ENCODE peak calls at places on chromosomes 1 and 21, in eight cellular contexts. One of them, this sample, is unnamed.

GRCh38 chr1:57209495-57209894 is 214.4 kb downstream of the DAB1 start:
- DNase-seq in HFFc6: no peak
- DNase-seq in neural crest cell: no peak
- DNase-seq in HCT116: no peak
- DNase-seq in fibroblast of the aortic adventitia: no peak
- DNase-seq in lower leg skin: no peak
- DNase-seq in IMR-90: no peak
- DNase-seq in astrocyte: no peak
- DNase-seq in this sample: no peak

GRCh38 chr21:32966120-32966519 is 59.6 kb upstream of the OLIG2 start:
- DNase-seq in neural crest cell: no peak
- DNase-seq in astrocyte: no peak
- DNase-seq in HFFc6: no peak
- DNase-seq in fibroblast of the aortic adventitia: no peak
- DNase-seq in HCT116: no peak
- DNase-seq in IMR-90: no peak
- DNase-seq in lower leg skin: peak; percentile 9
- DNase-seq in this sample: no peak

GRCh38 chr21:36330904-36331303 is 10.9 kb downstream of the MORC3 start:
- DNase-seq in lower leg skin: no peak
- DNase-seq in IMR-90: peak; percentile 60
- DNase-seq in neural crest cell: peak; percentile 13
- DNase-seq in fibroblast of the aortic adventitia: peak; percentile 71
- DNase-seq in astrocyte: peak; percentile 30
- DNase-seq in HCT116: peak; percentile 27
- DNase-seq in HFFc6: peak; percentile 58
- DNase-seq in this sample: no peak

GRCh38 chr1:3366181-3367051 is 88.0 kb upstream of the ARHGEF16 start:
- DNase-seq in lower leg skin: no peak
- DNase-seq in HCT116: no peak
- DNase-seq in HFFc6: peak; percentile 15
- DNase-seq in fibroblast of the aortic adventitia: peak; percentile 53
- DNase-seq in neural crest cell: peak; percentile 20
- DNase-seq in IMR-90: peak; percentile 10
- DNase-seq in astrocyte: peak; percentile 48
- DNase-seq in this sample: no peak

GRCh38 chr1:216034506-216034905 is 388.7 kb downstream of the USH2A start:
- DNase-seq in HCT116: no peak
- DNase-seq in lower leg skin: no peak
- DNase-seq in neural crest cell: no peak
- DNase-seq in HFFc6: no peak
- DNase-seq in IMR-90: peak; percentile 6
- DNase-seq in fibroblast of the aortic adventitia: no peak
- DNase-seq in astrocyte: no peak
- DNase-seq in this sample: no peak

GRCh38 chr1:1215266-1215676 is 1.3 kb upstream of the TNFRSF4 start:
- DNase-seq in astrocyte: no peak
- DNase-seq in neural crest cell: no peak
- DNase-seq in IMR-90: peak; percentile 18
- DNase-seq in fibroblast of the aortic adventitia: no peak
- DNase-seq in lower leg skin: no peak
- DNase-seq in HCT116: no peak
- DNase-seq in HFFc6: no peak
- DNase-seq in this sample: no peak

GRCh38 chr1:220962031-220962751 is 82.9 kb downstream of the HLX start:
- DNase-seq in HCT116: no peak
- DNase-seq in IMR-90: peak; percentile 98
- DNase-seq in astrocyte: peak; percentile 99
- DNase-seq in HFFc6: peak; percentile 97
- DNase-seq in lower leg skin: no peak
- DNase-seq in neural crest cell: no peak
- DNase-seq in fibroblast of the aortic adventitia: peak; percentile 94
- DNase-seq in this sample: no peak

GRCh38 chr1:46244656-46245371 is 2.7 kb upstream of the RAD54L start:
- DNase-seq in HCT116: no peak
- DNase-seq in HFFc6: peak; percentile 39
- DNase-seq in fibroblast of the aortic adventitia: peak; percentile 27
- DNase-seq in astrocyte: no peak
- DNase-seq in IMR-90: peak; percentile 5
- DNase-seq in neural crest cell: no peak
- DNase-seq in lower leg skin: no peak
- DNase-seq in this sample: no peak

GRCh38 chr1:13538832-13539231 is 25.0 kb upstream of the LRRC38 start:
- DNase-seq in HFFc6: no peak
- DNase-seq in HCT116: no peak
- DNase-seq in IMR-90: no peak
- DNase-seq in fibroblast of the aortic adventitia: no peak
- DNase-seq in astrocyte: no peak
- DNase-seq in neural crest cell: no peak
- DNase-seq in lower leg skin: no peak
- DNase-seq in this sample: no peak

GRCh38 chr1:41387667-41388091 is 26.4 kb downstream of the FOXO6 start:
- DNase-seq in neural crest cell: no peak
- DNase-seq in HFFc6: peak; percentile 21
- DNase-seq in lower leg skin: peak; percentile 93
- DNase-seq in HCT116: no peak
- DNase-seq in fibroblast of the aortic adventitia: peak; percentile 83
- DNase-seq in astrocyte: peak; percentile 59
- DNase-seq in IMR-90: peak; percentile 15
- DNase-seq in this sample: no peak

GRCh38 chr1:148308832-148309458 is 156.9 kb upstream of the NBPF11 start:
- DNase-seq in astrocyte: no peak
- DNase-seq in HCT116: no peak
- DNase-seq in lower leg skin: no peak
- DNase-seq in IMR-90: no peak
- DNase-seq in fibroblast of the aortic adventitia: peak; percentile 27
- DNase-seq in neural crest cell: no peak
- DNase-seq in HFFc6: peak; percentile 19
- DNase-seq in this sample: no peak

GRCh38 chr1:56229183-56229582 is 350.2 kb downstream of the PLPP3 start:
- DNase-seq in lower leg skin: no peak
- DNase-seq in astrocyte: no peak
- DNase-seq in HCT116: no peak
- DNase-seq in neural crest cell: peak; percentile 36
- DNase-seq in IMR-90: no peak
- DNase-seq in fibroblast of the aortic adventitia: no peak
- DNase-seq in HFFc6: no peak
- DNase-seq in this sample: no peak

GRCh38 chr1:2255420-2256369 is 27.6 kb downstream of the SKI start:
- DNase-seq in astrocyte: peak; percentile 67
- DNase-seq in HFFc6: peak; percentile 65
- DNase-seq in lower leg skin: no peak
- DNase-seq in IMR-90: peak; percentile 73
- DNase-seq in fibroblast of the aortic adventitia: peak; percentile 57
- DNase-seq in neural crest cell: no peak
- DNase-seq in HCT116: peak; percentile 85
- DNase-seq in this sample: no peak

GRCh38 chr1:110208916-110209650 is 1.0 kb upstream of the KCNC4 start:
- DNase-seq in HFFc6: no peak
- DNase-seq in HCT116: no peak
- DNase-seq in IMR-90: no peak
- DNase-seq in fibroblast of the aortic adventitia: no peak
- DNase-seq in astrocyte: no peak
- DNase-seq in neural crest cell: no peak
- DNase-seq in lower leg skin: no peak
- DNase-seq in this sample: no peak

GRCh38 chr1:87766737-87767136 is 438.1 kb downstream of the LMO4 start:
- DNase-seq in lower leg skin: no peak
- DNase-seq in IMR-90: peak; percentile 48
- DNase-seq in HFFc6: peak; percentile 20
- DNase-seq in fibroblast of the aortic adventitia: no peak
- DNase-seq in astrocyte: no peak
- DNase-seq in HCT116: no peak
- DNase-seq in neural crest cell: no peak
- DNase-seq in this sample: no peak

GRCh38 chr1:9289090-9289534 is 3.6 kb upstream of the SPSB1 start:
- DNase-seq in neural crest cell: peak; percentile 81
- DNase-seq in IMR-90: peak; percentile 74
- DNase-seq in HCT116: peak; percentile 77
- DNase-seq in fibroblast of the aortic adventitia: peak; percentile 87
- DNase-seq in HFFc6: peak; percentile 68
- DNase-seq in lower leg skin: peak; percentile 94
- DNase-seq in astrocyte: no peak
- DNase-seq in this sample: no peak

GRCh38 chr1:100642826-100643225 is 76.7 kb upstream of the VCAM1 start:
- DNase-seq in astrocyte: no peak
- DNase-seq in HCT116: no peak
- DNase-seq in fibroblast of the aortic adventitia: no peak
- DNase-seq in neural crest cell: no peak
- DNase-seq in lower leg skin: no peak
- DNase-seq in HFFc6: no peak
- DNase-seq in IMR-90: no peak
- DNase-seq in this sample: no peak

GRCh38 chr1:68470388-68470970 is 20.7 kb upstream of the RPE65 start:
- DNase-seq in astrocyte: no peak
- DNase-seq in neural crest cell: no peak
- DNase-seq in HCT116: no peak
- DNase-seq in fibroblast of the aortic adventitia: peak; percentile 52
- DNase-seq in HFFc6: peak; percentile 14
- DNase-seq in lower leg skin: no peak
- DNase-seq in IMR-90: peak; percentile 41
- DNase-seq in this sample: no peak

GRCh38 chr1:66359815-66360214 is 174.1 kb upstream of the SGIP1 start:
- DNase-seq in astrocyte: no peak
- DNase-seq in lower leg skin: no peak
- DNase-seq in fibroblast of the aortic adventitia: peak; percentile 51
- DNase-seq in HCT116: no peak
- DNase-seq in neural crest cell: no peak
- DNase-seq in IMR-90: no peak
- DNase-seq in HFFc6: no peak
- DNase-seq in this sample: no peak

GRCh38 chr1:245546875-245547274 is 392.1 kb downstream of the KIF26B start:
- DNase-seq in astrocyte: no peak
- DNase-seq in neural crest cell: no peak
- DNase-seq in HFFc6: no peak
- DNase-seq in fibroblast of the aortic adventitia: no peak
- DNase-seq in IMR-90: no peak
- DNase-seq in lower leg skin: peak; percentile 25
- DNase-seq in HCT116: peak; percentile 12
- DNase-seq in this sample: no peak

GRCh38 chr1:186202174-186202843 is 172.7 kb downstream of the TPR start:
- DNase-seq in HCT116: no peak
- DNase-seq in lower leg skin: peak; percentile 91
- DNase-seq in neural crest cell: no peak
- DNase-seq in astrocyte: no peak
- DNase-seq in HFFc6: no peak
- DNase-seq in IMR-90: no peak
- DNase-seq in fibroblast of the aortic adventitia: peak; percentile 96
- DNase-seq in this sample: no peak

GRCh38 chr1:36455386-36455785 is 5.1 kb upstream of the OSCP1 start:
- DNase-seq in HCT116: no peak
- DNase-seq in HFFc6: no peak
- DNase-seq in lower leg skin: no peak
- DNase-seq in IMR-90: no peak
- DNase-seq in neural crest cell: no peak
- DNase-seq in astrocyte: no peak
- DNase-seq in fibroblast of the aortic adventitia: no peak
- DNase-seq in this sample: no peak

GRCh38 chr1:234170622-234171021 is 202.6 kb upstream of the COA6 start:
- DNase-seq in IMR-90: no peak
- DNase-seq in astrocyte: no peak
- DNase-seq in lower leg skin: peak; percentile 53
- DNase-seq in HFFc6: no peak
- DNase-seq in neural crest cell: no peak
- DNase-seq in fibroblast of the aortic adventitia: no peak
- DNase-seq in HCT116: no peak
- DNase-seq in this sample: no peak

GRCh38 chr1:219676012-219676770 is 63.3 kb upstream of the ZC3H11B start:
- DNase-seq in HFFc6: no peak
- DNase-seq in fibroblast of the aortic adventitia: peak; percentile 80
- DNase-seq in IMR-90: peak; percentile 41
- DNase-seq in astrocyte: peak; percentile 68
- DNase-seq in neural crest cell: no peak
- DNase-seq in lower leg skin: no peak
- DNase-seq in HCT116: no peak
- DNase-seq in this sample: no peak

GRCh38 chr21:45954271-45954670 is 27.3 kb upstream of the COL6A1 start:
- DNase-seq in HFFc6: peak; percentile 30
- DNase-seq in neural crest cell: no peak
- DNase-seq in HCT116: no peak
- DNase-seq in fibroblast of the aortic adventitia: peak; percentile 79
- DNase-seq in astrocyte: no peak
- DNase-seq in lower leg skin: no peak
- DNase-seq in IMR-90: no peak
- DNase-seq in this sample: no peak
- TF ChIP-seq CTCF in HFFc6: peak; percentile 55
- TF ChIP-seq CTCF in neural crest cell: no peak
- TF ChIP-seq CTCF in HCT116: no peak
- TF ChIP-seq CTCF in fibroblast of the aortic adventitia: peak; percentile 75
- TF ChIP-seq CTCF in astrocyte: no peak
- TF ChIP-seq CTCF in lower leg skin: no peak
- TF ChIP-seq CTCF in IMR-90: peak; percentile 15
- TF ChIP-seq CTCF in this sample: peak; percentile 47

GRCh38 chr1:228471762-228472398 is 15.3 kb upstream of the RNF187 start:
- DNase-seq in astrocyte: no peak
- DNase-seq in HFFc6: peak; percentile 21
- DNase-seq in lower leg skin: peak; percentile 12
- DNase-seq in neural crest cell: no peak
- DNase-seq in HCT116: peak; percentile 49
- DNase-seq in fibroblast of the aortic adventitia: peak; percentile 65
- DNase-seq in IMR-90: peak; percentile 44
- DNase-seq in this sample: no peak
- TF ChIP-seq CTCF in astrocyte: peak; percentile 33
- TF ChIP-seq CTCF in HFFc6: peak; percentile 75
- TF ChIP-seq CTCF in lower leg skin: no peak
- TF ChIP-seq CTCF in neural crest cell: peak; percentile 52
- TF ChIP-seq CTCF in HCT116: peak; percentile 68
- TF ChIP-seq CTCF in fibroblast of the aortic adventitia: peak; percentile 62
- TF ChIP-seq CTCF in IMR-90: peak; percentile 40
- TF ChIP-seq CTCF in this sample: peak; percentile 67

GRCh38 chr1:229714964-229715603 is 89.0 kb downstream of the URB2 start:
- DNase-seq in lower leg skin: no peak
- DNase-seq in HFFc6: peak; percentile 27
- DNase-seq in HCT116: peak; percentile 37
- DNase-seq in neural crest cell: no peak
- DNase-seq in IMR-90: peak; percentile 18
- DNase-seq in fibroblast of the aortic adventitia: peak; percentile 19
- DNase-seq in astrocyte: no peak
- DNase-seq in this sample: no peak
- TF ChIP-seq CTCF in lower leg skin: no peak
- TF ChIP-seq CTCF in HFFc6: peak; percentile 82
- TF ChIP-seq CTCF in HCT116: peak; percentile 45
- TF ChIP-seq CTCF in neural crest cell: peak; percentile 23
- TF ChIP-seq CTCF in IMR-90: peak; percentile 41
- TF ChIP-seq CTCF in fibroblast of the aortic adventitia: peak; percentile 47
- TF ChIP-seq CTCF in astrocyte: no peak
- TF ChIP-seq CTCF in this sample: peak; percentile 23

DNA sequence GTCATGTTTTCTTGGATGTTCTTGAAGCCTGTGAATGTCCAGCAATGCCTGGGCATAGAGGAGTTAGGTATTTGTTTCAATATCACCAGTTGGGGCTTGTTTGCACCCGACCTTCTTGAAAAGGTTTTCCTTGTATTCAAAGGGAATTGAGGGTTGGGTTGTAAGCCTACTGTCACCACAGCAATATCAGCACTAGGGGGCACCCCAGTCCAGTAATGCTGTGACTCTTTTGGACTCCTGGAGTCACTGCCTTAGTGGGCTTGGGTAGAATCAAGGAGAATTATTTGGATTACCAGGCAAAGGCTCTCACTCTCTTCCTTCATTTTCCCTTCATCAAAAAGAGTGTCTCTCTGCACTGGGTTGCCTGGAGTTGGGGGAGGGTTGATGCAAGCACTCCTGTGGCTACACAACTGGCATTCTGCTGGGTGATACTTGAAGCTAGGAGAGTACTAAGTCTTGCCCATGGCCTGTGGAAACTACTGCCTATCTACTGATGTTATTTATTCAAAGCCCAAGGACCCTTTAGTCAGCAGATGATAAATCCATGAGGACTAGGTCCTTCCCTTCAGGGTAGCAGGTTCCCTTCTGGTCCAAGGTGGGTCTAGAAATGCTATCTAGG is 34.5 kb downstream of the OR10R2 start:
- DNase-seq in astrocyte: no peak
- DNase-seq in HCT116: no peak
- DNase-seq in lower leg skin: no peak
- DNase-seq in fibroblast of the aortic adventitia: peak; percentile 23
- DNase-seq in HFFc6: no peak
- DNase-seq in neural crest cell: peak; percentile 33
- DNase-seq in IMR-90: peak; percentile 8
- DNase-seq in this sample: no peak
- TF ChIP-seq CTCF in astrocyte: no peak
- TF ChIP-seq CTCF in HCT116: no peak
- TF ChIP-seq CTCF in lower leg skin: no peak
- TF ChIP-seq CTCF in fibroblast of the aortic adventitia: peak; percentile 20
- TF ChIP-seq CTCF in HFFc6: peak; percentile 44
- TF ChIP-seq CTCF in neural crest cell: peak; percentile 67
- TF ChIP-seq CTCF in IMR-90: peak; percentile 49
- TF ChIP-seq CTCF in this sample: peak; percentile 59

This sample was measured in chondrocyte.